ENCODE peak calls at places on chromosomes 3 and 15, in ten cellular contexts. J is neuronal stem cell, V is neural crest cell, H is KG1, F is NCI-H2081, X is NCI-H1417, D is NB4, C is OCI-LY7, U is Karpas-422, K is lower lobe of right lung. E is an unnamed sample.

GRCh38 chr3:169241575-169241927 is 422.0 kb downstream of the MECOM start:
- DNase-seq in H (no peak), D (no peak), J (no peak), V (no peak), K (no peak), F (no peak), C (no peak), X (no peak), U (no peak), E (peak; percentile 56)

GRCh38 chr3:141487419-141488345 is 855 bp downstream of the RASA2 start:
- DNase-seq in U (peak; percentile 94), F (peak; percentile 94), J (peak; percentile 66), V (peak; percentile 61), C (peak; percentile 94), H (peak; percentile 47), K (peak; percentile 91), X (peak; percentile 82), D (peak; percentile 89), E (peak; percentile 73)

GRCh38 chr3:45187597-45188210 is 38.4 kb downstream of the TMEM158 start:
- DNase-seq in C (no peak), H (no peak), J (no peak), K (no peak), F (no peak), D (no peak), X (no peak), U (no peak), V (no peak), E (no peak)

GRCh38 chr3:128497305-128498126 is 4.5 kb upstream of the GATA2 start:
- DNase-seq in H (no peak), C (peak; percentile 61), F (peak; percentile 84), J (no peak), X (peak; percentile 79), K (peak; percentile 75), U (peak; percentile 70), V (peak; percentile 82), D (peak; percentile 79), E (peak; percentile 83)

GRCh38 chr3:16305121-16305541 is 40.1 kb downstream of the OXNAD1 start:
- DNase-seq in H (no peak), V (no peak), X (no peak), C (no peak), U (no peak), F (no peak), K (no peak), J (no peak), D (no peak), E (no peak)

GRCh38 chr15:92652576-92652966 is 3.0 kb downstream of the FAM174B start:
- DNase-seq in V (no peak), U (no peak), D (no peak), H (no peak), C (no peak), J (no peak), F (no peak), K (no peak), X (no peak), E (no peak)

GRCh38 chr3:147301781-147302180 is 104.6 kb downstream of the ZIC4 start:
- DNase-seq in H (no peak), J (no peak), X (no peak), K (no peak), D (no peak), V (no peak), F (no peak), U (no peak), C (no peak), E (no peak)

GRCh38 chr3:98903099-98903498 is 1.6 kb upstream of the DCBLD2 start:
- DNase-seq in C (no peak), D (no peak), F (no peak), H (no peak), X (no peak), V (no peak), U (no peak), K (no peak), J (no peak), E (no peak)

GRCh38 chr3:74531491-74531890 is 83.0 kb downstream of the CNTN3 start:
- DNase-seq in U (no peak), D (no peak), K (no peak), F (no peak), C (no peak), V (no peak), X (no peak), H (no peak), J (no peak), E (peak; percentile 16)

GRCh38 chr15:50865515-50866370 is 42.7 kb upstream of the AP4E1 start:
- DNase-seq in H (no peak), J (no peak), U (no peak), K (no peak), V (no peak), C (no peak), F (no peak), X (no peak), D (no peak), E (no peak)

GRCh38 chr3:163953526-163953925 is 1124.8 kb downstream of the SI start:
- DNase-seq in C (no peak), F (no peak), D (no peak), J (no peak), U (no peak), V (no peak), K (no peak), X (no peak), H (no peak), E (no peak)

GRCh38 chr15:68154923-68155559 is 50.1 kb downstream of the CALML4 start:
- DNase-seq in V (peak; percentile 43), F (peak; percentile 58), D (peak; percentile 56), U (peak; percentile 85), K (no peak), H (no peak), C (peak; percentile 72), X (peak; percentile 33), J (peak; percentile 35), E (peak; percentile 62)